ENCODE peak calls at places on chromosome 17, in seven cellular contexts. One of them, this sample, is unnamed.

GRCh38 chr17:58362368-58363014 is 10.5 kb upstream of the SUPT4H1 start:
- DNase-seq in tibial artery: no peak
- DNase-seq in fibroblast of lung: no peak
- DNase-seq in lung: no peak
- DNase-seq in CD4-positive, alpha-beta T cell: no peak
- DNase-seq in thoracic aorta: no peak
- DNase-seq in left ventricle myocardium inferior: no peak
- DNase-seq in this sample: no peak

GRCh38 chr17:31877911-31878702 is 19.1 kb upstream of the COPRS start:
- DNase-seq in tibial artery: peak; percentile 65
- DNase-seq in fibroblast of lung: peak; percentile 38
- DNase-seq in lung: no peak
- DNase-seq in CD4-positive, alpha-beta T cell: no peak
- DNase-seq in thoracic aorta: no peak
- DNase-seq in left ventricle myocardium inferior: no peak
- DNase-seq in this sample: no peak

GRCh38 chr17:36814958-36815357 is 122.3 kb upstream of the LHX1 start:
- DNase-seq in tibial artery: peak; percentile 54
- DNase-seq in fibroblast of lung: no peak
- DNase-seq in lung: no peak
- DNase-seq in CD4-positive, alpha-beta T cell: no peak
- DNase-seq in thoracic aorta: no peak
- DNase-seq in left ventricle myocardium inferior: no peak
- DNase-seq in this sample: no peak

GRCh38 chr17:17042851-17043667 is 802 bp downstream of the MPRIP start:
- DNase-seq in tibial artery: peak; percentile 71
- DNase-seq in fibroblast of lung: peak; percentile 51
- DNase-seq in lung: no peak
- DNase-seq in CD4-positive, alpha-beta T cell: no peak
- DNase-seq in thoracic aorta: no peak
- DNase-seq in left ventricle myocardium inferior: no peak
- DNase-seq in this sample: no peak

GRCh38 chr17:57544381-57544780 is 200.7 kb downstream of the CCDC182 start:
- DNase-seq in tibial artery: no peak
- DNase-seq in fibroblast of lung: no peak
- DNase-seq in lung: no peak
- DNase-seq in CD4-positive, alpha-beta T cell: no peak
- DNase-seq in thoracic aorta: no peak
- DNase-seq in left ventricle myocardium inferior: no peak
- DNase-seq in this sample: no peak

GRCh38 chr17:59825533-59826316 is 67.0 kb downstream of the TUBD1 start:
- DNase-seq in tibial artery: peak; percentile 51
- DNase-seq in fibroblast of lung: peak; percentile 97
- DNase-seq in lung: no peak
- DNase-seq in CD4-positive, alpha-beta T cell: no peak
- DNase-seq in thoracic aorta: no peak
- DNase-seq in left ventricle myocardium inferior: no peak
- DNase-seq in this sample: no peak

GRCh38 chr17:66789961-66790421 is 44.9 kb upstream of the CACNG5 start:
- DNase-seq in tibial artery: no peak
- DNase-seq in fibroblast of lung: no peak
- DNase-seq in lung: no peak
- DNase-seq in CD4-positive, alpha-beta T cell: no peak
- DNase-seq in thoracic aorta: no peak
- DNase-seq in left ventricle myocardium inferior: no peak
- DNase-seq in this sample: no peak

GRCh38 chr17:42362245-42362961 is 25.8 kb downstream of the STAT3 start:
- DNase-seq in tibial artery: no peak
- DNase-seq in fibroblast of lung: no peak
- DNase-seq in lung: no peak
- DNase-seq in CD4-positive, alpha-beta T cell: no peak
- DNase-seq in thoracic aorta: no peak
- DNase-seq in left ventricle myocardium inferior: peak; percentile 36
- DNase-seq in this sample: no peak

GRCh38 chr17:44362479-44362963 is 1.1 kb downstream of the FAM171A2 start:
- DNase-seq in tibial artery: peak; percentile 62
- DNase-seq in fibroblast of lung: no peak
- DNase-seq in lung: no peak
- DNase-seq in CD4-positive, alpha-beta T cell: no peak
- DNase-seq in thoracic aorta: no peak
- DNase-seq in left ventricle myocardium inferior: no peak
- DNase-seq in this sample: no peak

GRCh38 chr17:17151055-17151454 is 55.1 kb downstream of the PLD6 start:
- DNase-seq in tibial artery: no peak
- DNase-seq in fibroblast of lung: peak; percentile 43
- DNase-seq in lung: no peak
- DNase-seq in CD4-positive, alpha-beta T cell: no peak
- DNase-seq in thoracic aorta: no peak
- DNase-seq in left ventricle myocardium inferior: no peak
- DNase-seq in this sample: no peak

GRCh38 chr17:17855334-17855725 is 18.5 kb upstream of the SREBF1 start:
- DNase-seq in tibial artery: no peak
- DNase-seq in fibroblast of lung: no peak
- DNase-seq in lung: no peak
- DNase-seq in CD4-positive, alpha-beta T cell: no peak
- DNase-seq in thoracic aorta: no peak
- DNase-seq in left ventricle myocardium inferior: no peak
- DNase-seq in this sample: no peak

GRCh38 chr17:69919789-69920188 is 155.2 kb upstream of the KCNJ16 start:
- DNase-seq in tibial artery: no peak
- DNase-seq in fibroblast of lung: no peak
- DNase-seq in lung: no peak
- DNase-seq in CD4-positive, alpha-beta T cell: no peak
- DNase-seq in thoracic aorta: no peak
- DNase-seq in left ventricle myocardium inferior: no peak
- DNase-seq in this sample: no peak

GRCh38 chr17:74052993-74053744 is 150.3 kb upstream of the RPL38 start:
- DNase-seq in tibial artery: no peak
- DNase-seq in fibroblast of lung: no peak
- DNase-seq in lung: no peak
- DNase-seq in CD4-positive, alpha-beta T cell: no peak
- DNase-seq in thoracic aorta: no peak
- DNase-seq in left ventricle myocardium inferior: no peak
- DNase-seq in this sample: no peak

GRCh38 chr17:44005865-44006580 is 1.6 kb downstream of the NAGS start:
- DNase-seq in tibial artery: peak; percentile 68
- DNase-seq in fibroblast of lung: no peak
- DNase-seq in lung: no peak
- DNase-seq in CD4-positive, alpha-beta T cell: no peak
- DNase-seq in thoracic aorta: no peak
- DNase-seq in left ventricle myocardium inferior: no peak
- DNase-seq in this sample: no peak

GRCh38 chr17:45366049-45366448 is 49.2 kb upstream of the MAP3K14 start:
- DNase-seq in tibial artery: no peak
- DNase-seq in fibroblast of lung: no peak
- DNase-seq in lung: no peak
- DNase-seq in CD4-positive, alpha-beta T cell: no peak
- DNase-seq in thoracic aorta: no peak
- DNase-seq in left ventricle myocardium inferior: no peak
- DNase-seq in this sample: no peak

GRCh38 chr17:80195671-80196529 is 24.2 kb downstream of the SGSH start:
- DNase-seq in tibial artery: no peak
- DNase-seq in fibroblast of lung: no peak
- DNase-seq in lung: no peak
- DNase-seq in CD4-positive, alpha-beta T cell: peak; percentile 59
- DNase-seq in thoracic aorta: no peak
- DNase-seq in left ventricle myocardium inferior: no peak
- DNase-seq in this sample: no peak

GRCh38 chr17:41048441-41048840 is 1.3 kb upstream of the KRTAP2-1 start:
- DNase-seq in tibial artery: no peak
- DNase-seq in fibroblast of lung: no peak
- DNase-seq in lung: no peak
- DNase-seq in CD4-positive, alpha-beta T cell: no peak
- DNase-seq in thoracic aorta: no peak
- DNase-seq in left ventricle myocardium inferior: no peak
- DNase-seq in this sample: no peak

GRCh38 chr17:16886655-16887322 is 85.1 kb downstream of the TNFRSF13B start:
- DNase-seq in tibial artery: no peak
- DNase-seq in fibroblast of lung: no peak
- DNase-seq in lung: no peak
- DNase-seq in CD4-positive, alpha-beta T cell: no peak
- DNase-seq in thoracic aorta: no peak
- DNase-seq in left ventricle myocardium inferior: no peak
- DNase-seq in this sample: no peak

GRCh38 chr17:42194133-42194899 is at the start of gene GHDC:
- DNase-seq in tibial artery: peak; percentile 92
- DNase-seq in fibroblast of lung: peak; percentile 76
- DNase-seq in lung: peak; percentile 82
- DNase-seq in CD4-positive, alpha-beta T cell: peak; percentile 55
- DNase-seq in thoracic aorta: peak; percentile 56
- DNase-seq in left ventricle myocardium inferior: peak; percentile 84
- DNase-seq in this sample: peak; percentile 75

GRCh38 chr17:27327871-27328270 is 34.0 kb downstream of the WSB1 start:
- DNase-seq in tibial artery: no peak
- DNase-seq in fibroblast of lung: peak; percentile 62
- DNase-seq in lung: no peak
- DNase-seq in CD4-positive, alpha-beta T cell: no peak
- DNase-seq in thoracic aorta: no peak
- DNase-seq in left ventricle myocardium inferior: no peak
- DNase-seq in this sample: no peak
- TF ChIP-seq CTCF in tibial artery: no peak
- TF ChIP-seq CTCF in fibroblast of lung: no peak
- TF ChIP-seq CTCF in lung: no peak
- TF ChIP-seq CTCF in CD4-positive, alpha-beta T cell: no peak
- TF ChIP-seq CTCF in thoracic aorta: no peak
- TF ChIP-seq CTCF in left ventricle myocardium inferior: no peak
- TF ChIP-seq CTCF in this sample: no peak

DNA sequence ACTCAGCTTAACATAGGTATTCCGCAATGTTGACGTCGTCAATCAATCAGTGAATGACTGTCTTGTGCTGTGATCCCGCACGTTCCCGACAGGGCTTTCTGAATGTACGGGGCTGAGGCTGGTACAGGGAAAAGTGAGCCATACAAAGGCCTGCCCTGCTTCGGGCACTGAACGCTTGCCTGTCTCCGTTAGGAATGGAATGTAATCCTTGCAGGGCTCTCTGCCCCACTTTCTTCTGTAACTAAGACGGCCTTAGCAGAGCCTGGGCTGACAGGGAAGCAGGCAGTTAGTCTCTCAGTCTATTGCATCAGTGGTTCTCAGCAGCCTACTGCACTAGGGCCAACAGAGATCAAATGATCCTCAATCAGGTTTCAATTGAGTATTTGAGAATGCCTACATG is 16.2 kb upstream of the MYH3 start:
- DNase-seq in tibial artery: no peak
- DNase-seq in fibroblast of lung: no peak
- DNase-seq in lung: no peak
- DNase-seq in CD4-positive, alpha-beta T cell: no peak
- DNase-seq in thoracic aorta: no peak
- DNase-seq in left ventricle myocardium inferior: no peak
- DNase-seq in this sample: no peak
- H3K27ac ChIP-seq in tibial artery: peak overlapping the region; percentile 6
- H3K27ac ChIP-seq in fibroblast of lung: no peak overlapping the region
- H3K27ac ChIP-seq in lung: no peak overlapping the region
- H3K27ac ChIP-seq in CD4-positive, alpha-beta T cell: no peak overlapping the region
- H3K27ac ChIP-seq in thoracic aorta: no peak overlapping the region
- H3K27ac ChIP-seq in left ventricle myocardium inferior: no peak overlapping the region
- H3K27ac ChIP-seq in this sample: no peak overlapping the region

GRCh38 chr17:13492351-13493122 is 109.2 kb downstream of the HS3ST3A1 start:
- DNase-seq in tibial artery: no peak
- DNase-seq in fibroblast of lung: no peak
- DNase-seq in lung: no peak
- DNase-seq in CD4-positive, alpha-beta T cell: no peak
- DNase-seq in thoracic aorta: no peak
- DNase-seq in left ventricle myocardium inferior: no peak
- DNase-seq in this sample: no peak

GRCh38 chr17:13490906-13491502 is 110.7 kb downstream of the HS3ST3A1 start:
- DNase-seq in tibial artery: no peak
- DNase-seq in fibroblast of lung: no peak
- DNase-seq in lung: no peak
- DNase-seq in CD4-positive, alpha-beta T cell: no peak
- DNase-seq in thoracic aorta: no peak
- DNase-seq in left ventricle myocardium inferior: no peak
- DNase-seq in this sample: no peak

GRCh38 chr17:13491916-13492315 is 109.8 kb downstream of the HS3ST3A1 start:
- DNase-seq in tibial artery: no peak
- DNase-seq in fibroblast of lung: no peak
- DNase-seq in lung: no peak
- DNase-seq in CD4-positive, alpha-beta T cell: no peak
- DNase-seq in thoracic aorta: no peak
- DNase-seq in left ventricle myocardium inferior: no peak
- DNase-seq in this sample: no peak

GRCh38 chr17:13495423-13495822 is 106.3 kb downstream of the HS3ST3A1 start:
- DNase-seq in tibial artery: no peak
- DNase-seq in fibroblast of lung: no peak
- DNase-seq in lung: no peak
- DNase-seq in CD4-positive, alpha-beta T cell: no peak
- DNase-seq in thoracic aorta: no peak
- DNase-seq in left ventricle myocardium inferior: no peak
- DNase-seq in this sample: no peak

GRCh38 chr17:13490427-13490826 is 111.3 kb downstream of the HS3ST3A1 start:
- DNase-seq in tibial artery: no peak
- DNase-seq in fibroblast of lung: no peak
- DNase-seq in lung: no peak
- DNase-seq in CD4-positive, alpha-beta T cell: no peak
- DNase-seq in thoracic aorta: no peak
- DNase-seq in left ventricle myocardium inferior: no peak
- DNase-seq in this sample: no peak
- TF ChIP-seq CTCF in tibial artery: no peak
- TF ChIP-seq CTCF in fibroblast of lung: no peak
- TF ChIP-seq CTCF in lung: no peak
- TF ChIP-seq CTCF in CD4-positive, alpha-beta T cell: no peak
- TF ChIP-seq CTCF in thoracic aorta: no peak
- TF ChIP-seq CTCF in left ventricle myocardium inferior: no peak
- TF ChIP-seq CTCF in this sample: no peak

GRCh38 chr17:10768766-10769383 is 35.0 kb downstream of the TMEM238L start:
- DNase-seq in tibial artery: peak; percentile 44
- DNase-seq in fibroblast of lung: no peak
- DNase-seq in lung: no peak
- DNase-seq in CD4-positive, alpha-beta T cell: no peak
- DNase-seq in thoracic aorta: no peak
- DNase-seq in left ventricle myocardium inferior: no peak
- DNase-seq in this sample: no peak

GRCh38 chr17:10771142-10771541 is 32.8 kb downstream of the TMEM238L start:
- DNase-seq in tibial artery: peak; percentile 3
- DNase-seq in fibroblast of lung: no peak
- DNase-seq in lung: no peak
- DNase-seq in CD4-positive, alpha-beta T cell: no peak
- DNase-seq in thoracic aorta: no peak
- DNase-seq in left ventricle myocardium inferior: no peak
- DNase-seq in this sample: no peak

GRCh38 chr17:10772425-10773380 is 31.2 kb downstream of the TMEM238L start:
- DNase-seq in tibial artery: peak; percentile 19
- DNase-seq in fibroblast of lung: peak; percentile 8
- DNase-seq in lung: no peak
- DNase-seq in CD4-positive, alpha-beta T cell: peak; percentile 9
- DNase-seq in thoracic aorta: no peak
- DNase-seq in left ventricle myocardium inferior: no peak
- DNase-seq in this sample: no peak

GRCh38 chr17:10767237-10767636 is 36.7 kb downstream of the TMEM238L start:
- DNase-seq in tibial artery: peak; percentile 43
- DNase-seq in fibroblast of lung: no peak
- DNase-seq in lung: no peak
- DNase-seq in CD4-positive, alpha-beta T cell: no peak
- DNase-seq in thoracic aorta: no peak
- DNase-seq in left ventricle myocardium inferior: no peak
- DNase-seq in this sample: no peak

DNA sequence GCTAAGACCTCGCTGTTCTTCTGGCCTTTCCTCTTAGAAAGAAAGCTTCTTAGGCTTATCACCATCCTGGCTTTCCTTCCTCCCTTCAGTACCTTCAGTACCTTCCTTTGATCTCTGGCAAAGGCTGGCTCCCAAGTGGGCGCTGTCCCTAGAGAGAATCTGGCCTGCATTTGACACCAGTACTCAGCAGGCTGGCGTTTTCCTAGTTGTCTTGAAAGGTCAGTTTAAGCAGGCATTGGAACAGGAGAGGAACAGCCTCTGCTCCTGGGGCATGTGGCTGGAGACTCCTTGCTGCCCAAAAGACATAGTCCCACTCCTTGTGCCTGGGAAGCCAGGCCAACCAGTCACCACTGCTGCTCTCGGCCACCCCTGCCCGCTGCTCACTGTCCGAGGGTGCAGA is 34.1 kb downstream of the TMEM238L start:
- DNase-seq in tibial artery: peak; percentile 39
- DNase-seq in fibroblast of lung: no peak
- DNase-seq in lung: no peak
- DNase-seq in CD4-positive, alpha-beta T cell: no peak
- DNase-seq in thoracic aorta: no peak
- DNase-seq in left ventricle myocardium inferior: no peak
- DNase-seq in this sample: no peak
- H3K27ac ChIP-seq in tibial artery: no peak overlapping the region
- H3K27ac ChIP-seq in fibroblast of lung: no peak overlapping the region
- H3K27ac ChIP-seq in lung: no peak overlapping the region
- H3K27ac ChIP-seq in CD4-positive, alpha-beta T cell: no peak overlapping the region
- H3K27ac ChIP-seq in thoracic aorta: no peak overlapping the region
- H3K27ac ChIP-seq in left ventricle myocardium inferior: no peak overlapping the region
- H3K27ac ChIP-seq in this sample: no peak overlapping the region

This sample was measured in dorsolateral prefrontal cortex.